ENCODE peak calls at places on chromosomes 7 and 10, in four cellular contexts. One of them, this sample, is unnamed.

GRCh38 chr10:16867990-16868389 is 50.8 kb upstream of the RSU1 start:
- DNase-seq in NCI-H1092: no peak
- DNase-seq in HEK293T: no peak
- DNase-seq in activated T-helper 1 cell treated with Interleukin-2 at 50 U/mL for 16 hours: no peak
- DNase-seq in this sample: peak; percentile 17

GRCh38 chr7:109763611-109764010 is 1193.9 kb downstream of the DNAJB9 start:
- DNase-seq in HEK293T: no peak
- DNase-seq in NCI-H1092: no peak
- DNase-seq in activated T-helper 1 cell treated with Interleukin-2 at 50 U/mL for 16 hours: no peak
- DNase-seq in this sample: no peak

GRCh38 chr7:44188480-44189225 is 586 bp downstream of the GCK start:
- DNase-seq in HEK293T: no peak
- DNase-seq in NCI-H1092: no peak
- DNase-seq in activated T-helper 1 cell treated with Interleukin-2 at 50 U/mL for 16 hours: no peak
- DNase-seq in this sample: no peak

GRCh38 chr10:115849197-115849596 is 423.8 kb downstream of the GFRA1 start:
- DNase-seq in NCI-H1092: no peak
- DNase-seq in HEK293T: no peak
- DNase-seq in activated T-helper 1 cell treated with Interleukin-2 at 50 U/mL for 16 hours: no peak
- DNase-seq in this sample: no peak

GRCh38 chr7:151157645-151158329 is 9.7 kb downstream of the GBX1 start:
- DNase-seq in activated T-helper 1 cell treated with Interleukin-2 at 50 U/mL for 16 hours: no peak
- DNase-seq in NCI-H1092: no peak
- DNase-seq in HEK293T: no peak
- DNase-seq in this sample: no peak

GRCh38 chr7:119472398-119473038 is 800.5 kb upstream of the KCND2 start:
- DNase-seq in NCI-H1092: peak; percentile 25
- DNase-seq in activated T-helper 1 cell treated with Interleukin-2 at 50 U/mL for 16 hours: no peak
- DNase-seq in HEK293T: no peak
- DNase-seq in this sample: no peak

GRCh38 chr10:130368761-130369560 is 232.8 kb downstream of the GLRX3 start:
- DNase-seq in NCI-H1092: no peak
- DNase-seq in HEK293T: no peak
- DNase-seq in activated T-helper 1 cell treated with Interleukin-2 at 50 U/mL for 16 hours: no peak
- DNase-seq in this sample: no peak

GRCh38 chr10:43231523-43232078 is 35.3 kb downstream of the RASGEF1A start:
- DNase-seq in HEK293T: no peak
- DNase-seq in NCI-H1092: no peak
- DNase-seq in activated T-helper 1 cell treated with Interleukin-2 at 50 U/mL for 16 hours: no peak
- DNase-seq in this sample: no peak

GRCh38 chr7:144834516-144835165 is 1.2 kb downstream of the TPK1 start:
- DNase-seq in activated T-helper 1 cell treated with Interleukin-2 at 50 U/mL for 16 hours: no peak
- DNase-seq in HEK293T: no peak
- DNase-seq in NCI-H1092: peak; percentile 35
- DNase-seq in this sample: peak; percentile 11

GRCh38 chr10:46255696-46256355 is 31.0 kb upstream of the ANTXRL start:
- DNase-seq in HEK293T: peak; percentile 75
- DNase-seq in NCI-H1092: peak; percentile 41
- DNase-seq in activated T-helper 1 cell treated with Interleukin-2 at 50 U/mL for 16 hours: no peak
- DNase-seq in this sample: peak; percentile 28

GRCh38 chr7:4665661-4666060 is 16.4 kb upstream of the FOXK1 start:
- DNase-seq in activated T-helper 1 cell treated with Interleukin-2 at 50 U/mL for 16 hours: no peak
- DNase-seq in HEK293T: no peak
- DNase-seq in NCI-H1092: no peak
- DNase-seq in this sample: no peak

GRCh38 chr10:19328582-19328981 is 280.0 kb downstream of the MALRD1 start:
- DNase-seq in activated T-helper 1 cell treated with Interleukin-2 at 50 U/mL for 16 hours: no peak
- DNase-seq in HEK293T: no peak
- DNase-seq in NCI-H1092: no peak
- DNase-seq in this sample: no peak

GRCh38 chr7:44431091-44431608 is 59.3 kb downstream of the NUDCD3 start:
- DNase-seq in NCI-H1092: peak; percentile 4
- DNase-seq in activated T-helper 1 cell treated with Interleukin-2 at 50 U/mL for 16 hours: no peak
- DNase-seq in HEK293T: peak; percentile 26
- DNase-seq in this sample: no peak

GRCh38 chr10:338176-339037 is 203.2 kb downstream of the ZMYND11 start:
- DNase-seq in HEK293T: no peak
- DNase-seq in activated T-helper 1 cell treated with Interleukin-2 at 50 U/mL for 16 hours: no peak
- DNase-seq in NCI-H1092: no peak
- DNase-seq in this sample: no peak

GRCh38 chr7:157271315-157271990 is 65.4 kb upstream of the DNAJB6 start:
- DNase-seq in NCI-H1092: no peak
- DNase-seq in HEK293T: no peak
- DNase-seq in activated T-helper 1 cell treated with Interleukin-2 at 50 U/mL for 16 hours: no peak
- DNase-seq in this sample: peak; percentile 60

GRCh38 chr7:66522518-66522917 is 106.2 kb upstream of the KCTD7 start:
- DNase-seq in activated T-helper 1 cell treated with Interleukin-2 at 50 U/mL for 16 hours: no peak
- DNase-seq in HEK293T: no peak
- DNase-seq in NCI-H1092: no peak
- DNase-seq in this sample: no peak

GRCh38 chr7:115662676-115663075 is 367.9 kb downstream of the TFEC start:
- DNase-seq in HEK293T: no peak
- DNase-seq in NCI-H1092: no peak
- DNase-seq in activated T-helper 1 cell treated with Interleukin-2 at 50 U/mL for 16 hours: no peak
- DNase-seq in this sample: no peak

GRCh38 chr10:29105516-29106215 is 183.2 kb upstream of the LYZL1 start:
- DNase-seq in HEK293T: no peak
- DNase-seq in activated T-helper 1 cell treated with Interleukin-2 at 50 U/mL for 16 hours: no peak
- DNase-seq in NCI-H1092: no peak
- DNase-seq in this sample: no peak

GRCh38 chr7:23712368-23713284 is 2.6 kb downstream of the STK31 start:
- DNase-seq in activated T-helper 1 cell treated with Interleukin-2 at 50 U/mL for 16 hours: no peak
- DNase-seq in NCI-H1092: peak; percentile 42
- DNase-seq in HEK293T: peak; percentile 44
- DNase-seq in this sample: no peak

GRCh38 chr10:48461623-48462481 is 143.0 kb downstream of the ARHGAP22 start:
- DNase-seq in NCI-H1092: no peak
- DNase-seq in HEK293T: no peak
- DNase-seq in activated T-helper 1 cell treated with Interleukin-2 at 50 U/mL for 16 hours: no peak
- DNase-seq in this sample: no peak

GRCh38 chr7:101299511-101300464 is 21.8 kb downstream of the IFT22 start:
- DNase-seq in HEK293T: no peak
- DNase-seq in activated T-helper 1 cell treated with Interleukin-2 at 50 U/mL for 16 hours: no peak
- DNase-seq in NCI-H1092: no peak
- DNase-seq in this sample: peak; percentile 89

GRCh38 chr10:17910144-17910789 is 41.5 kb upstream of the SLC39A12 start:
- DNase-seq in HEK293T: peak; percentile 46
- DNase-seq in activated T-helper 1 cell treated with Interleukin-2 at 50 U/mL for 16 hours: no peak
- DNase-seq in NCI-H1092: no peak
- DNase-seq in this sample: peak; percentile 20